ENCODE peak calls at places on chromosome 3, in seven cellular contexts. E is left lung, Y is HepG2, W is foreskin fibroblast, O is upper lobe of left lung, T is adrenal gland, F is upper lobe of right lung. U is an unnamed sample.

GRCh38 chr3:143352850-143353550 is 233.4 kb downstream of the CHST2 start:
- DNase-seq in E (no peak), Y (no peak), F (no peak), W (no peak), T (no peak), O (no peak), U (no peak)

GRCh38 chr3:12452361-12453330 is 31.6 kb upstream of the TSEN2 start:
- DNase-seq in T (no peak), O (no peak), Y (peak; percentile 94), W (no peak), F (peak; percentile 83), E (no peak), U (no peak)

GRCh38 chr3:144039661-144040060 is 68.0 kb downstream of the DIPK2A start:
- DNase-seq in O (no peak), F (no peak), T (no peak), Y (no peak), W (no peak), E (no peak), U (no peak)

GRCh38 chr3:139342054-139342453 is 1.8 kb upstream of the MRPS22 start:
- DNase-seq in E (no peak), Y (no peak), F (no peak), W (no peak), O (no peak), T (no peak), U (no peak)

GRCh38 chr3:193774272-193774915 is 181.4 kb downstream of the OPA1 start:
- DNase-seq in F (no peak), Y (no peak), O (no peak), T (peak; percentile 5), W (no peak), E (no peak), U (no peak)

GRCh38 chr3:18428036-18428435 is 2.9 kb upstream of the SATB1 start:
- DNase-seq in W (no peak), E (no peak), T (no peak), O (no peak), F (no peak), Y (no peak), U (no peak)

GRCh38 chr3:23019596-23020300 is 183.4 kb upstream of the UBE2E2 start:
- DNase-seq in T (no peak), O (no peak), F (no peak), W (no peak), E (no peak), Y (no peak), U (no peak)

GRCh38 chr3:126106336-126107202 is 22.6 kb upstream of the SLC41A3 start:
- DNase-seq in T (no peak), O (no peak), Y (no peak), F (no peak), W (no peak), E (no peak), U (no peak)

GRCh38 chr3:141191097-141191749 is 40.4 kb upstream of the PXYLP1 start:
- DNase-seq in F (no peak), E (no peak), Y (no peak), W (peak; percentile 35), T (no peak), O (no peak), U (no peak)

GRCh38 chr3:71102111-71103039 is 481.2 kb downstream of the FOXP1 start:
- DNase-seq in O (no peak), E (no peak), F (no peak), Y (no peak), T (no peak), W (peak; percentile 92), U (peak; percentile 88)

GRCh38 chr3:31140470-31140869 is 246.0 kb upstream of the GADL1 start:
- DNase-seq in T (no peak), Y (no peak), W (no peak), F (no peak), E (no peak), O (no peak), U (no peak)

GRCh38 chr3:12501360-12502020 is 17.2 kb downstream of the TSEN2 start:
- DNase-seq in O (no peak), F (no peak), T (peak; percentile 55), E (no peak), W (peak; percentile 88), Y (no peak), U (peak; percentile 74)

GRCh38 chr3:27628029-27628750 is 93.9 kb downstream of the EOMES start:
- DNase-seq in E (no peak), Y (no peak), T (no peak), W (no peak), O (no peak), F (no peak), U (no peak)

GRCh38 chr3:119841808-119842471 is 60.0 kb downstream of the NR1I2 start:
- DNase-seq in W (no peak), Y (no peak), T (no peak), F (no peak), E (no peak), O (no peak), U (no peak)

GRCh38 chr3:10259798-10260197 is 11.5 kb downstream of the TATDN2 start:
- DNase-seq in Y (no peak), F (no peak), W (no peak), O (no peak), E (no peak), T (no peak), U (no peak)

GRCh38 chr3:99918720-99919119 is 101.1 kb downstream of the CMSS1 start:
- DNase-seq in Y (no peak), F (no peak), T (no peak), O (no peak), W (no peak), E (no peak), U (no peak)

GRCh38 chr3:99921986-99922385 is 104.3 kb downstream of the CMSS1 start:
- DNase-seq in E (no peak), W (no peak), O (no peak), F (no peak), T (no peak), Y (no peak), U (no peak)

GRCh38 chr3:99919694-99920093 is 102.0 kb downstream of the CMSS1 start:
- DNase-seq in F (no peak), Y (no peak), O (no peak), E (no peak), T (no peak), W (no peak), U (no peak)

GRCh38 chr3:99921377-99921695 is 103.7 kb downstream of the CMSS1 start:
- DNase-seq in Y (no peak), E (no peak), W (no peak), F (no peak), O (no peak), T (no peak), U (no peak)

DNA sequence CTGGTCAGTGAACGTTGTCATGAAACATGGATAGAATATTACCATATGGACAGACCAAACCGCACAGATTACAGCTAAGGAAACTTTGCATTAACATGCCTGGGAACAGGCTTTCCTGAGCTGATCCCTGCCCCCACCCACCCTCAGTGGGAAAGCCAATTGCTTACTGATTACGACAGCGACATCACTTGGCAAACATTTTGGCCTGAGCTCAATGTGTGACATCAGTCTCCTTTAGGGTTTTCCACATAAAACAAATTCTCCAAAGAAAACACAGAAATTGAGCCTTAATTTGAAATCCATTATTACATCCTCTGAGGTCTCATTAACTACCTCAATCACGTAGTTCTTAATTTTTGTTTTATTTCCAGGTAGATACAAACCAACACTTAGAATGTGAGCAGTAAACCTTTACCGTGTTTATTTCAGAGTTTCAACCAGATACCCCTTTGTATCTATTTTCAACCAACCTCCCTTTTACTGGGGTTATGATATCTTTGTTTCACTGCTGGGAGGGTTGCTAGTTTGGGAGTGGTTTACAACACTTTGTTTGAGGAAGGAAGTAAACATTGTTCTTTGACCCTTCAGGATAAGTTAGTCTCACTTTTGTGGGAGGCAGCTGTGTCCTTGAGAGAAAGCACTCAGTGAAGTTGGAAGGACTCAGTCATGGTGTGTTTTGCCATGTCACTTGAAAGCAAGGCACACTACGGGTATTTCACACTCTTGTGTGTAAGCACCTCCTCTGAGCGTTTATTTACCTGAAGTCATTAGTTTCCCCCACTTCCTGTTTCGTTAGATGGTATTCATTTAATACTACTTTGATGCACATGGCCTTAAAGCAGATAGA is 103.1 kb downstream of the CMSS1 start:
- DNase-seq in T (peak; percentile 82), Y (peak; percentile 97), E (no peak), W (peak; percentile 62), O (no peak), F (peak; percentile 65), U (peak; percentile 64)
- H3K4me3 ChIP-seq in T (no peak overlapping the region), Y (peak overlapping the region; percentile 42), E (no peak overlapping the region), W (no peak overlapping the region), O (no peak overlapping the region), F (no peak overlapping the region), U (no peak overlapping the region)

GRCh38 chr3:168051579-168052183 is 44.0 kb downstream of the GOLIM4 start:
- DNase-seq in T (no peak), E (no peak), F (no peak), Y (no peak), W (peak; percentile 33), O (no peak), U (peak; percentile 41)
- H3K4me3 ChIP-seq in T (no peak overlapping the region), E (no peak overlapping the region), F (no peak overlapping the region), Y (no peak overlapping the region), W (no peak overlapping the region), O (no peak overlapping the region), U (no peak overlapping the region)

DNA sequence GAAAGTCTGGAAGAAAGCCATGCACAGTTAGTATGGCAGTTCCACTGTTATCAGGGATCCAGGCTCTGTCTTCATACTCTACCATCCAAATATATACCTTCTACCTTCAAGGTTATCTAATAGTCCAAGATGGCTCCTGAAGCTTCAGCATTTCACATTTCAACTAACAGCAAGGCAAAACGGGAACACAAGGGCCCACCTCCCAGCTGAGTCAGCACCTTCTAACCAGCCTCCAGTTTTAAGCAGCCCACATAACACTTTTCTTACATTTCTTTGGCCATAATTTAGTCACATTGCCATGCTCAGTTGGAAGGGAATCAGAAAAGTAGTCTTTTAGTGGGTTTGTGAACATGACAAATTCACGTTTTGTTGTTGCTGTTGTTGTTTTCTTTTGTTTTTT is 15.4 kb upstream of the MSL2 start:
- DNase-seq in O (no peak), W (no peak), Y (no peak), E (no peak), F (no peak), T (no peak), U (no peak)
- H3K4me3 ChIP-seq in O (no peak overlapping the region), W (no peak overlapping the region), Y (no peak overlapping the region), E (no peak overlapping the region), F (no peak overlapping the region), T (no peak overlapping the region), U (no peak overlapping the region)

GRCh38 chr3:58471025-58471887 is 20.6 kb upstream of the KCTD6 start:
- DNase-seq in F (no peak), Y (peak; percentile 95), E (no peak), W (peak; percentile 80), T (peak; percentile 37), O (peak; percentile 24), U (peak; percentile 93)

GRCh38 chr3:58474348-58474911 is 17.5 kb upstream of the KCTD6 start:
- DNase-seq in W (no peak), F (no peak), O (no peak), T (no peak), Y (peak; percentile 38), E (no peak), U (no peak)

GRCh38 chr3:58474967-58475578 is 16.8 kb upstream of the KCTD6 start:
- DNase-seq in T (no peak), E (no peak), O (no peak), W (no peak), Y (peak; percentile 58), F (no peak), U (no peak)

GRCh38 chr3:58470363-58471024 is 21.4 kb upstream of the KCTD6 start:
- DNase-seq in F (no peak), W (no peak), E (no peak), T (no peak), Y (peak; percentile 34), O (no peak), U (no peak)

DNA sequence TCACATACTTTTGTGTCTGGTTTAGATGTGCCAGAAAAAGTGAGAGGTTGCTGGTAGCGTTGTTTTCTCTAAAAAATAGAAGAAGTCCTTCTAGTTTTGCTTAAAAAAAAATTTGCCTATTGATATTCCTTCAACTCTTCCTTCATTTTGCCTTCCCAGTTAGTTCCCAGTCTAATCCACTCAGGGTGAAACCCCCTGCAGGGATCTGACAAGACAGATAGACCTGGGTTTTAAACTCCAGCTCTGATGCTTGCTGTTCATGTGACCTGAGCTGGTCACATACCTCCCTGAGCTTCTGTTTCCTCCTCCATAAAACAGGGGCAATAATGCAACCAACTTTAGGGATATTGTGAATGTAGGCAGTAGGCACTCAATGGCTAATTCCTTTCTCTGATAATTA is 18.6 kb upstream of the KCTD6 start:
- DNase-seq in F (no peak), T (no peak), Y (no peak), W (no peak), O (no peak), E (no peak), U (no peak)
- H3K4me3 ChIP-seq in F (no peak overlapping the region), T (no peak overlapping the region), Y (no peak overlapping the region), W (no peak overlapping the region), O (no peak overlapping the region), E (no peak overlapping the region), U (no peak overlapping the region)

U was measured in skeletal muscle cell.